ENCODE peak calls at places on chromosomes 11 and 22, in five cellular contexts. V is astrocyte of the spinal cord, B is psoas muscle, R is transverse colon, N is prostate gland. Q is an unnamed sample.

GRCh38 chr11:10495464-10495786 is 40.4 kb downstream of the AMPD3 start:
- DNase-seq in V (no peak), B (no peak), R (no peak), N (no peak), Q (no peak)

GRCh38 chr22:40412441-40412840 is 42.0 kb downstream of the SGSM3 start:
- DNase-seq in V (no peak), B (no peak), R (no peak), N (no peak), Q (no peak)

GRCh38 chr22:36998620-36999351 is 20.5 kb downstream of the TST start:
- DNase-seq in V (no peak), B (no peak), R (peak), N (no peak), Q (no peak)

GRCh38 chr22:22168190-22168940 is 76.2 kb upstream of the VPREB1 start:
- DNase-seq in V (peak), B (no peak), R (peak), N (no peak), Q (peak)

GRCh38 chr11:116373545-116373944 is 399.2 kb downstream of the BUD13 start:
- DNase-seq in V (peak), B (no peak), R (no peak), N (no peak), Q (no peak)

GRCh38 chr11:96204721-96205459 is 138.1 kb downstream of the MAML2 start:
- DNase-seq in V (no peak), B (no peak), R (no peak), N (no peak), Q (no peak)

GRCh38 chr11:44998051-44998450 is 47.4 kb upstream of the TP53I11 start:
- DNase-seq in V (no peak), B (no peak), R (no peak), N (no peak), Q (no peak)

GRCh38 chr11:45173064-45173463 is 26.6 kb downstream of the PRDM11 start:
- DNase-seq in V (no peak), B (no peak), R (peak), N (no peak), Q (no peak)

GRCh38 chr22:31840581-31840980 is 86.8 kb downstream of the DEPDC5 start:
- DNase-seq in V (no peak), B (no peak), R (no peak), N (no peak), Q (no peak)

GRCh38 chr22:26318975-26319374 is 110.1 kb upstream of the ASPHD2 start:
- DNase-seq in V (no peak), B (no peak), R (no peak), N (no peak), Q (peak)

GRCh38 chr11:34143048-34143447 is 37.6 kb downstream of the NAT10 start:
- DNase-seq in V (no peak), B (no peak), R (no peak), N (no peak), Q (no peak)

GRCh38 chr22:20646377-20646776 is 127.5 kb upstream of the SERPIND1 start:
- DNase-seq in V (no peak), B (no peak), R (no peak), N (no peak), Q (no peak)

DNA sequence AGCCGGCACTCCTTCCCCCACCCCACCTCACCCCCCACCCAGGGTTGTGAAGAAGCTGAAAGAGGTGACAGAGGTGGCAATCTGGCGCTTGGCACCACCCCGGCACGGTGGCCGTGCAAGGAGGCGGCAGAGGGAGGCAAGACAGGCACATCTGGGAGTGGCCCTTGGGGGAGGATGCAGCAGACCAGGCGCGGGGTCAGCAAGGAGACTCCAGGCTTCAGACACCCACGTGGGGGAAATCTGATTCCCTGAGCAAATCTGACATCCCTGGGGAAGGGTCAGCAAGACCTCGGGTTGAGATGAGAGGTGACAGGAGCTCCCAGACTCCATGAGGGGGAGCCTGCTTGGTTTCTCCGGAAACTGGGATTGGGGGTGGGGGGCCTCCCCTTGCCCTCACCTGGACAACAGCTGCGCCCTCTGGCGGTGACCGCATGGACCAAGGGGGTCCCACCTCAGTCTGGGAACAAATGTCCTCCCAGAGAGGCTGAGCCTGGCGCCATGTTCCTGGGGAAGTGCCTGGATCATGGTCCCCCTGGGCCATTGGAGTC is 4.0 kb upstream of the RCOR2 start:
- DNase-seq in V (no peak), B (peak), R (peak), N (no peak), Q (no peak)
- TF ChIP-seq CTCF in V (peak), B (peak), R (peak), N (no peak), Q (peak)

DNA sequence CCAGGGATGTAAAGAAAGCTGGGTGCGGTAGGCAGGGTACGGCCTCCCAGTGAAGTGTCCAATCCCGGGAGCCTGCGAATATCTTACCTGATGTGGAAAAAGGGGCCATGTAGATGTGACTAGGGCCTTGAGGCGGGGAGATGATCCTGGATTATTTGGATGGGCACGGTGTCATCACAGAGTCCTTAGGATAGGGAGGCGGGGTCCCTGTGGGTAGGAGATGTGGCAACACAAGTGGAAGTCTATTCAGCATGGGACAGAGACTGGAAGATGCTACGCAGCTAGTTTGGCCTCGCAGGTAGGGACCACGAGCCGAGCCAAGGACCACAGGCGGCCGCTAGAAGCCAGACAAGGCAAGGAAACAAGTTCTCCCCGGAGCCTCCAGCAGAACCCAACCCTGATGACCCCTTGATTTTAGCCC is 46.4 kb upstream of the SHANK2 start:
- DNase-seq in V (no peak), B (no peak), R (no peak), N (peak), Q (no peak)
- H3K4me3 ChIP-seq in V (no peak), B (no peak), R (no peak), N (no peak), Q (no peak)

GRCh38 chr11:72634472-72635095 is 39.6 kb downstream of the PDE2A start:
- DNase-seq in V (no peak), B (peak), R (no peak), N (no peak), Q (no peak)

GRCh38 chr11:72635309-72635915 is 38.8 kb downstream of the PDE2A start:
- DNase-seq in V (no peak), B (no peak), R (no peak), N (no peak), Q (no peak)

GRCh38 chr11:72637198-72637597 is 37.0 kb downstream of the PDE2A start:
- DNase-seq in V (no peak), B (no peak), R (no peak), N (no peak), Q (no peak)

GRCh38 chr11:72634016-72634415 is 40.2 kb downstream of the PDE2A start:
- DNase-seq in V (no peak), B (no peak), R (no peak), N (no peak), Q (no peak)

GRCh38 chr11:72635931-72636330 is 38.3 kb downstream of the PDE2A start:
- DNase-seq in V (no peak), B (no peak), R (no peak), N (no peak), Q (no peak)
- TF ChIP-seq CTCF in V (no peak), B (no peak), R (no peak), N (no peak), Q (no peak)

GRCh38 chr22:49780281-49780991 is 47.2 kb downstream of the BRD1 start:
- DNase-seq in V (no peak), B (peak), R (no peak), N (no peak), Q (peak)
- H3K4me3 ChIP-seq in V (no peak), B (no peak), R (no peak), N (no peak), Q (no peak)

GRCh38 chr11:122814401-122814800 is 23.9 kb upstream of the CRTAM start:
- DNase-seq in V (no peak), B (no peak), R (peak), N (no peak), Q (no peak)
- TF ChIP-seq CTCF in V (peak), B (no peak), R (no peak), N (no peak), Q (peak)

GRCh38 chr11:130428692-130429681 is 578 bp upstream of the ADAMTS8 start:
- DNase-seq in V (no peak), B (no peak), R (no peak), N (no peak), Q (no peak)
- H3K4me3 ChIP-seq in V (no peak), B (peak), R (no peak), N (peak), Q (peak)

GRCh38 chr11:102062106-102062505 is 14.9 kb downstream of the CFAP300 start:
- DNase-seq in V (no peak), B (no peak), R (no peak), N (no peak), Q (no peak)

GRCh38 chr11:102064316-102064715 is 17.1 kb downstream of the CFAP300 start:
- DNase-seq in V (no peak), B (no peak), R (no peak), N (peak), Q (no peak)

DNA sequence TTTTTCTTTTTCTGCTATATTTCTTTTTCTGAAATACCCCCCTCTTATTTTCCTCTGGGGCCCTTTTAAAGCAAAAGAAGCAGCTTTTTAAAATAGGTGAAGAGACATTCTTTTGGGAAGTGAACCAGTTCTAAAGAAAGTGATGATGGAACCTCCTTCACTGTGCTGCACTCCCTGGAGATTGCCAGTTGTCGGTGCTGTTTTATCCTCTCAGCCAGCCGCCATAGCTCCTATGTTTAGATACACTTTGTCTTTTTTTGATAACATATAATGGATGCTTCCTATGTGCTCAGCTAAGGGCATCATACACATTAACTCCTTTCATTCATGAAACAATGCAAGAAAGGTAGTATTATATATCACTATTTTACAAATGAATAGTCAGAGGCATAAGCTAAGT is 14.0 kb downstream of the CFAP300 start:
- DNase-seq in V (peak), B (no peak), R (no peak), N (no peak), Q (peak)
- TF ChIP-seq CTCF in V (peak), B (peak), R (no peak), N (peak), Q (peak)